ENCODE peak calls at places on chromosomes 6 and 20, in eight cellular contexts. One of them, this sample, is unnamed.

GRCh38 chr6:167240034-167240541 is 51.0 kb upstream of the UNC93A start:
- DNase-seq in non-pigmented ciliary epithelial cell: no peak
- DNase-seq in stimulated activated CD4-positive, alpha-beta T cell treated with anti-CD3 and anti-CD28 coated beads, Interleukin-12 subunit alpha, Interleukin-12 subunit beta, amount 100 ng/mL, for 4 hours: no peak
- DNase-seq in D341Med: no peak
- DNase-seq in activated CD4-positive, alpha-beta T cell treated with anti-CD3 and anti-CD28 coated beads, Interleukin-2, amount 50 U/mL, for 24 hours: no peak
- DNase-seq in NCI-H2081: no peak
- DNase-seq in NAMALWA: no peak
- DNase-seq in adrenal gland: no peak
- DNase-seq in this sample: no peak

GRCh38 chr6:108578595-108579038 is 17.9 kb downstream of the FOXO3 start:
- DNase-seq in non-pigmented ciliary epithelial cell: no peak
- DNase-seq in stimulated activated CD4-positive, alpha-beta T cell treated with anti-CD3 and anti-CD28 coated beads, Interleukin-12 subunit alpha, Interleukin-12 subunit beta, amount 100 ng/mL, for 4 hours: no peak
- DNase-seq in D341Med: no peak
- DNase-seq in activated CD4-positive, alpha-beta T cell treated with anti-CD3 and anti-CD28 coated beads, Interleukin-2, amount 50 U/mL, for 24 hours: no peak
- DNase-seq in NCI-H2081: no peak
- DNase-seq in NAMALWA: no peak
- DNase-seq in adrenal gland: peak; percentile 27
- DNase-seq in this sample: peak; percentile 84

GRCh38 chr20:972256-972655 is 29.9 kb downstream of the RSPO4 start:
- DNase-seq in non-pigmented ciliary epithelial cell: no peak
- DNase-seq in stimulated activated CD4-positive, alpha-beta T cell treated with anti-CD3 and anti-CD28 coated beads, Interleukin-12 subunit alpha, Interleukin-12 subunit beta, amount 100 ng/mL, for 4 hours: no peak
- DNase-seq in D341Med: no peak
- DNase-seq in activated CD4-positive, alpha-beta T cell treated with anti-CD3 and anti-CD28 coated beads, Interleukin-2, amount 50 U/mL, for 24 hours: no peak
- DNase-seq in NCI-H2081: no peak
- DNase-seq in NAMALWA: no peak
- DNase-seq in adrenal gland: no peak
- DNase-seq in this sample: no peak

GRCh38 chr6:22605736-22606135 is 36.4 kb downstream of the HDGFL1 start:
- DNase-seq in non-pigmented ciliary epithelial cell: no peak
- DNase-seq in stimulated activated CD4-positive, alpha-beta T cell treated with anti-CD3 and anti-CD28 coated beads, Interleukin-12 subunit alpha, Interleukin-12 subunit beta, amount 100 ng/mL, for 4 hours: no peak
- DNase-seq in D341Med: no peak
- DNase-seq in activated CD4-positive, alpha-beta T cell treated with anti-CD3 and anti-CD28 coated beads, Interleukin-2, amount 50 U/mL, for 24 hours: no peak
- DNase-seq in NCI-H2081: no peak
- DNase-seq in NAMALWA: no peak
- DNase-seq in adrenal gland: no peak
- DNase-seq in this sample: peak; percentile 32

GRCh38 chr6:36727491-36728021 is 29.9 kb downstream of the RAB44 start:
- DNase-seq in non-pigmented ciliary epithelial cell: no peak
- DNase-seq in stimulated activated CD4-positive, alpha-beta T cell treated with anti-CD3 and anti-CD28 coated beads, Interleukin-12 subunit alpha, Interleukin-12 subunit beta, amount 100 ng/mL, for 4 hours: no peak
- DNase-seq in D341Med: no peak
- DNase-seq in activated CD4-positive, alpha-beta T cell treated with anti-CD3 and anti-CD28 coated beads, Interleukin-2, amount 50 U/mL, for 24 hours: no peak
- DNase-seq in NCI-H2081: no peak
- DNase-seq in NAMALWA: no peak
- DNase-seq in adrenal gland: no peak
- DNase-seq in this sample: peak; percentile 54

GRCh38 chr6:151313060-151313459 is 73.3 kb downstream of the AKAP12 start:
- DNase-seq in non-pigmented ciliary epithelial cell: no peak
- DNase-seq in stimulated activated CD4-positive, alpha-beta T cell treated with anti-CD3 and anti-CD28 coated beads, Interleukin-12 subunit alpha, Interleukin-12 subunit beta, amount 100 ng/mL, for 4 hours: no peak
- DNase-seq in D341Med: no peak
- DNase-seq in activated CD4-positive, alpha-beta T cell treated with anti-CD3 and anti-CD28 coated beads, Interleukin-2, amount 50 U/mL, for 24 hours: no peak
- DNase-seq in NCI-H2081: peak; percentile 79
- DNase-seq in NAMALWA: no peak
- DNase-seq in adrenal gland: no peak
- DNase-seq in this sample: no peak

GRCh38 chr20:37969949-37970855 is 63.1 kb downstream of the TTI1 start:
- DNase-seq in non-pigmented ciliary epithelial cell: no peak
- DNase-seq in stimulated activated CD4-positive, alpha-beta T cell treated with anti-CD3 and anti-CD28 coated beads, Interleukin-12 subunit alpha, Interleukin-12 subunit beta, amount 100 ng/mL, for 4 hours: no peak
- DNase-seq in D341Med: no peak
- DNase-seq in activated CD4-positive, alpha-beta T cell treated with anti-CD3 and anti-CD28 coated beads, Interleukin-2, amount 50 U/mL, for 24 hours: no peak
- DNase-seq in NCI-H2081: no peak
- DNase-seq in NAMALWA: no peak
- DNase-seq in adrenal gland: no peak
- DNase-seq in this sample: peak; percentile 9

GRCh38 chr6:132198040-132198439 is 203.2 kb downstream of the MOXD1 start:
- DNase-seq in non-pigmented ciliary epithelial cell: no peak
- DNase-seq in stimulated activated CD4-positive, alpha-beta T cell treated with anti-CD3 and anti-CD28 coated beads, Interleukin-12 subunit alpha, Interleukin-12 subunit beta, amount 100 ng/mL, for 4 hours: no peak
- DNase-seq in D341Med: no peak
- DNase-seq in activated CD4-positive, alpha-beta T cell treated with anti-CD3 and anti-CD28 coated beads, Interleukin-2, amount 50 U/mL, for 24 hours: no peak
- DNase-seq in NCI-H2081: no peak
- DNase-seq in NAMALWA: no peak
- DNase-seq in adrenal gland: no peak
- DNase-seq in this sample: peak; percentile 67

GRCh38 chr20:46761566-46761965 is 52.1 kb downstream of the SLC2A10 start:
- DNase-seq in non-pigmented ciliary epithelial cell: no peak
- DNase-seq in stimulated activated CD4-positive, alpha-beta T cell treated with anti-CD3 and anti-CD28 coated beads, Interleukin-12 subunit alpha, Interleukin-12 subunit beta, amount 100 ng/mL, for 4 hours: no peak
- DNase-seq in D341Med: no peak
- DNase-seq in activated CD4-positive, alpha-beta T cell treated with anti-CD3 and anti-CD28 coated beads, Interleukin-2, amount 50 U/mL, for 24 hours: no peak
- DNase-seq in NCI-H2081: no peak
- DNase-seq in NAMALWA: no peak
- DNase-seq in adrenal gland: no peak
- DNase-seq in this sample: no peak

GRCh38 chr6:151716446-151717047 is 90.9 kb upstream of the ESR1 start:
- DNase-seq in non-pigmented ciliary epithelial cell: no peak
- DNase-seq in stimulated activated CD4-positive, alpha-beta T cell treated with anti-CD3 and anti-CD28 coated beads, Interleukin-12 subunit alpha, Interleukin-12 subunit beta, amount 100 ng/mL, for 4 hours: no peak
- DNase-seq in D341Med: no peak
- DNase-seq in activated CD4-positive, alpha-beta T cell treated with anti-CD3 and anti-CD28 coated beads, Interleukin-2, amount 50 U/mL, for 24 hours: no peak
- DNase-seq in NCI-H2081: no peak
- DNase-seq in NAMALWA: no peak
- DNase-seq in adrenal gland: no peak
- DNase-seq in this sample: peak; percentile 17

GRCh38 chr6:3239110-3239830 is 11.8 kb upstream of the TUBB2B start:
- DNase-seq in non-pigmented ciliary epithelial cell: no peak
- DNase-seq in stimulated activated CD4-positive, alpha-beta T cell treated with anti-CD3 and anti-CD28 coated beads, Interleukin-12 subunit alpha, Interleukin-12 subunit beta, amount 100 ng/mL, for 4 hours: no peak
- DNase-seq in D341Med: peak; percentile 62
- DNase-seq in activated CD4-positive, alpha-beta T cell treated with anti-CD3 and anti-CD28 coated beads, Interleukin-2, amount 50 U/mL, for 24 hours: no peak
- DNase-seq in NCI-H2081: no peak
- DNase-seq in NAMALWA: no peak
- DNase-seq in adrenal gland: no peak
- DNase-seq in this sample: no peak

GRCh38 chr6:89372506-89372901 is 20.0 kb upstream of the UBE2J1 start:
- DNase-seq in non-pigmented ciliary epithelial cell: no peak
- DNase-seq in stimulated activated CD4-positive, alpha-beta T cell treated with anti-CD3 and anti-CD28 coated beads, Interleukin-12 subunit alpha, Interleukin-12 subunit beta, amount 100 ng/mL, for 4 hours: no peak
- DNase-seq in D341Med: no peak
- DNase-seq in activated CD4-positive, alpha-beta T cell treated with anti-CD3 and anti-CD28 coated beads, Interleukin-2, amount 50 U/mL, for 24 hours: no peak
- DNase-seq in NCI-H2081: no peak
- DNase-seq in NAMALWA: peak; percentile 38
- DNase-seq in adrenal gland: no peak
- DNase-seq in this sample: no peak

GRCh38 chr6:113009682-113010081 is 662.6 kb downstream of the RFPL4B start:
- DNase-seq in non-pigmented ciliary epithelial cell: no peak
- DNase-seq in stimulated activated CD4-positive, alpha-beta T cell treated with anti-CD3 and anti-CD28 coated beads, Interleukin-12 subunit alpha, Interleukin-12 subunit beta, amount 100 ng/mL, for 4 hours: no peak
- DNase-seq in D341Med: no peak
- DNase-seq in activated CD4-positive, alpha-beta T cell treated with anti-CD3 and anti-CD28 coated beads, Interleukin-2, amount 50 U/mL, for 24 hours: no peak
- DNase-seq in NCI-H2081: no peak
- DNase-seq in NAMALWA: no peak
- DNase-seq in adrenal gland: no peak
- DNase-seq in this sample: peak; percentile 80

GRCh38 chr6:41302638-41303037 is 16.2 kb upstream of the TREM1 start:
- DNase-seq in non-pigmented ciliary epithelial cell: no peak
- DNase-seq in stimulated activated CD4-positive, alpha-beta T cell treated with anti-CD3 and anti-CD28 coated beads, Interleukin-12 subunit alpha, Interleukin-12 subunit beta, amount 100 ng/mL, for 4 hours: no peak
- DNase-seq in D341Med: no peak
- DNase-seq in activated CD4-positive, alpha-beta T cell treated with anti-CD3 and anti-CD28 coated beads, Interleukin-2, amount 50 U/mL, for 24 hours: no peak
- DNase-seq in NCI-H2081: no peak
- DNase-seq in NAMALWA: peak; percentile 28
- DNase-seq in adrenal gland: no peak
- DNase-seq in this sample: no peak

GRCh38 chr6:58073263-58073662 is 755.8 kb downstream of the PRIM2 start:
- DNase-seq in non-pigmented ciliary epithelial cell: no peak
- DNase-seq in stimulated activated CD4-positive, alpha-beta T cell treated with anti-CD3 and anti-CD28 coated beads, Interleukin-12 subunit alpha, Interleukin-12 subunit beta, amount 100 ng/mL, for 4 hours: no peak
- DNase-seq in D341Med: peak; percentile 8
- DNase-seq in activated CD4-positive, alpha-beta T cell treated with anti-CD3 and anti-CD28 coated beads, Interleukin-2, amount 50 U/mL, for 24 hours: no peak
- DNase-seq in NCI-H2081: no peak
- DNase-seq in NAMALWA: no peak
- DNase-seq in adrenal gland: no peak
- DNase-seq in this sample: no peak

GRCh38 chr6:15474196-15474595 is 188.6 kb downstream of the DTNBP1 start:
- DNase-seq in non-pigmented ciliary epithelial cell: no peak
- DNase-seq in stimulated activated CD4-positive, alpha-beta T cell treated with anti-CD3 and anti-CD28 coated beads, Interleukin-12 subunit alpha, Interleukin-12 subunit beta, amount 100 ng/mL, for 4 hours: no peak
- DNase-seq in D341Med: no peak
- DNase-seq in activated CD4-positive, alpha-beta T cell treated with anti-CD3 and anti-CD28 coated beads, Interleukin-2, amount 50 U/mL, for 24 hours: no peak
- DNase-seq in NCI-H2081: no peak
- DNase-seq in NAMALWA: no peak
- DNase-seq in adrenal gland: no peak
- DNase-seq in this sample: peak; percentile 85

This sample was measured in EH.